ENCODE peak calls at places on chromosome 12, in four cellular contexts. M is HepG2, R is K562, D is endothelial cell of umbilical vein. I is an unnamed sample.

GRCh38 chr12:132167610-132168310 is 23.5 kb downstream of the NOC4L start:
- DNase-seq in M (no peak), R (no peak), D (no peak), I (no peak)

GRCh38 chr12:106582661-106583577 is at the start of gene RFX4:
- DNase-seq in M (no peak), R (no peak), D (no peak), I (no peak)

GRCh38 chr12:110371408-110372055 is 32.0 kb downstream of the ANAPC7 start:
- DNase-seq in M (no peak), R (no peak), D (no peak), I (peak)

GRCh38 chr12:6335451-6336078 is 6.3 kb downstream of the TNFRSF1A start:
- DNase-seq in M (peak), R (peak), D (peak), I (peak)

GRCh38 chr12:12182926-12183325 is 83.9 kb downstream of the LRP6 start:
- DNase-seq in M (no peak), R (no peak), D (peak), I (no peak)

GRCh38 chr12:125271850-125272249 is 206.6 kb downstream of the AACS start:
- DNase-seq in M (no peak), R (no peak), D (no peak), I (no peak)

GRCh38 chr12:109740694-109741245 is 27.1 kb downstream of the FAM222A start:
- DNase-seq in M (no peak), R (no peak), D (no peak), I (no peak)

GRCh38 chr12:71415336-71416231 is 24.0 kb upstream of the LGR5 start:
- DNase-seq in M (peak), R (peak), D (peak), I (peak)

GRCh38 chr12:67515679-67516363 is 132.7 kb upstream of the DYRK2 start:
- DNase-seq in M (no peak), R (no peak), D (no peak), I (peak)

DNA sequence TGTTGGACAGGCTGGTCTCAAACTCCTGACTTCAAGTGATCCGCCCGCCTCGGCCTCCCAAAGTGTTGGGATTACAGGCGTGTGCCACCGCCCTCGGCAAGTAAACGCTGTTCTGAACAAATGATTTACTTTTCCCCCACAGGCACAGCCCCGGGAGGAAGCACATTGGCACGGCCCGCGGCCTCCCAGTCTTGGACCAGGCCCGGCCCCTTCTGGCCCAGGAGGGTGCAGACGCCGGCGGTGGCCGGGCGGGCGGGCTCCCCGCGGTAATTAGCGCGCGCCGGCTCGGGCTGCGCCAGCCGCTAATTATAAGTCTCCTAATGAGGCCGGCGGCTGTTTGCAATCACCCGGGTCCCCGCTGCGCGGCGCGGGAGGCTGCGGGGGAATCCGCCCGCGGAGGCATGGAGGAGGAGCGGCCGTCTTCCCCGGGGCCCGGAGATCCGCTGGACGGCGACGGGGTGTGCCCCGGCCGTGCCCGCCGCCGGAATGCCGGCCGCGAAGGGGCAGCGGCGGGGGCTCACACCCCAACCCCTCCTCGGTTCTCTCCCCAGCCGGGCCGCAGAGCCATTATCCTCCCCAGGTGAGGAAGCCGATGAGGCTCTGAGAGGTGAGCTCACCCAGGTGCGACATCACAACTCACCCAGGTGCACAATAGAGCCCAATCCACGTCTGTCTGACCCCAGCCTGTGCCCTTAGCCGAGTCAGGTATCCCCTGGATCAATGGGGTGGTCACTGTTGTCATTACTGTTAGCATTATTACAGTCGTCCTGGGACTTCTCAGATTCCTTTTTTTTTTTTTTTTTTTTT is 3.3 kb upstream of the POP5 start:
- DNase-seq in M (no peak), R (peak), D (peak), I (no peak)
- TF ChIP-seq EZH2 in M (no peak), R (no peak), D (no peak), I (no peak)

DNA sequence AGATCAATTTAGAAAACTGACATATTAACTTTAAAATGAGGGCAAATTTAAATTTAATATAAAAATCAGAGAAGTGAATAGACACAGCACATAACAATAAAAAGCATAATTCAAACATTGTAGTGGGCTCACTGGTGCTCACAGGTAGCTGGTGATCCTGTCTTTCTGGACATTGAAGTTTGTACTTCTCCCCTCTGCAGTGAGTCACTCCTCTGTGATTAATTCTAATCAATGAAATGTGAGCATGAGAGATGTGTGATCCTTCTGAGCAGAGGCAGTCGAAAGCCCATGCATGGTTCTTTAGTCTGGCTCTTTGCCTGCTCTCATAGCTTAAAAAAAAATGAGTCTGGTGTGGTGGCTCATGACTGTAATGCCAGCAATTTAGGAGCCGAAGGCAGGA is 59.0 kb upstream of the RERGL start:
- DNase-seq in M (no peak), R (no peak), D (no peak), I (no peak)
- TF ChIP-seq MYC in M (no peak), R (no peak), D (no peak), I (no peak)

GRCh38 chr12:104691661-104692334 is 235.1 kb downstream of the CHST11 start:
- DNase-seq in M (no peak), R (no peak), D (no peak), I (no peak)
- H3K4me3 ChIP-seq in M (no peak), R (no peak), D (no peak), I (peak)

GRCh38 chr12:2051700-2052625 is 824 bp upstream of the CACNA1C start:
- DNase-seq in M (no peak), R (no peak), D (no peak), I (no peak)

GRCh38 chr12:2049604-2050540 is 2.9 kb upstream of the CACNA1C start:
- DNase-seq in M (peak), R (no peak), D (no peak), I (no peak)

GRCh38 chr12:2053675-2054070 is 886 bp downstream of the CACNA1C start:
- DNase-seq in M (no peak), R (no peak), D (no peak), I (no peak)

GRCh38 chr12:2054091-2055018 is 1.6 kb downstream of the CACNA1C start:
- DNase-seq in M (no peak), R (no peak), D (no peak), I (no peak)

DNA sequence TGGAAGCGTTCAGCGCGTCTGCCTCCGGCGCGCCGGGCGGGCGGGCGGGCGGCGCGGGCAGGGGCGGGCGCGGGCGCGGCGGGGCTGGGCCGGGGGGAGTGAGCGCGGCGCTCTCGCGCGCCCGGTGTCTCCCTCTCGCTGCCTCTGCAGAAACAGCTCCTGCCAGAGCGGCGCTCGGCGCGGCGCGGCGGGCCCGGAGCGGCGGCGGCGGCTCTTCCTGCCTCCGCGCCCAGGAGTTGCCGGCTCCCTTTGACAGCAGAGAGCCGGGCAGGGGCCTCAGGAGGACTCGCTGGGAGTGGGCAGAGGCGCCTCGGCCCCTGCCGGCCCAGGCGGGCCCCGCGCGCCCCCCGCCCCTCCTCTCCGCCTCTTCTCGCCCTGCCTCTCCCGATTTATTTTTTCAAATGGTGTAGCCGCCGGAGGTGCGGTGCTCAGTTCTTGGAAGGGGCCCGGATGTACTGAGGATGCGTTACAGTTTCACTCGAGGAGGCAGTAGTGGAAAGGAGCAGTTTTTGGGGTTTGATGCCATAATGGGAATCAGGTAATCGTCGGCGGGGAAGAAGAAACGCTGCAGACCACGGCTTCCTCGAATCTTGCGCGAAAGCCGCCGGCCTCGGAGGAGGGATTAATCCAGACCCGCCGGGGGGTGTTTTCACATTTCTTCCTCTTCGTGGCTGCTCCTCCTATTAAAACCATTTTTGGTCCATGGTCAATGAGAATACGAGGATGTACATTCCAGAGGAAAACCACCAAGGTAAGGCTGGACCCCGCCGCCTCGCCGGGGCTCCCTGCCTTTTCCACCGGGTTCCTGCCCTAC is at the start of gene CACNA1C:
- DNase-seq in M (no peak), R (no peak), D (peak), I (no peak)
- TF ChIP-seq EZH2 in M (peak), R (no peak), D (no peak), I (peak)

GRCh38 chr12:18629916-18630315 is 107.9 kb downstream of the PLCZ1 start:
- DNase-seq in M (no peak), R (no peak), D (no peak), I (no peak)
- TF ChIP-seq MYC in M (no peak), R (no peak), D (no peak), I (no peak)

I was measured in GM12878.